ENCODE peak calls at places on chromosomes 3 and 15, in six cellular contexts. Q, M, A, H, U and X are unnamed samples.

GRCh38 chr3:101072299-101072698 is 79.1 kb upstream of the ABI3BP start:
- DNase-seq in H (no peak), U (no peak), Q (no peak), A (no peak), M (no peak), X (no peak)

GRCh38 chr3:173098959-173099358 is 42.1 kb downstream of the SPATA16 start:
- DNase-seq in U (no peak), Q (no peak), M (no peak), A (no peak), H (no peak), X (no peak)

GRCh38 chr3:107986505-107986904 is 104.3 kb downstream of the CD47 start:
- DNase-seq in Q (no peak), U (no peak), H (no peak), M (no peak), A (no peak), X (no peak)

GRCh38 chr3:193996641-193997089 is 139.3 kb upstream of the HES1 start:
- DNase-seq in M (no peak), H (no peak), A (no peak), U (no peak), Q (no peak), X (peak; percentile 47)

GRCh38 chr15:38377547-38378161 is 76.3 kb upstream of the FAM98B start:
- DNase-seq in Q (no peak), H (no peak), A (no peak), M (no peak), U (no peak), X (no peak)

GRCh38 chr3:55162031-55162784 is 234.3 kb upstream of the LRTM1 start:
- DNase-seq in U (no peak), M (no peak), Q (no peak), A (no peak), H (no peak), X (no peak)

GRCh38 chr3:197339841-197340520 is 41.6 kb upstream of the DLG1 start:
- DNase-seq in Q (no peak), H (no peak), A (no peak), U (no peak), M (no peak), X (peak; percentile 49)

GRCh38 chr15:93261845-93262244 is 172.8 kb upstream of the RGMA start:
- DNase-seq in H (no peak), Q (no peak), U (no peak), A (no peak), M (no peak), X (no peak)

GRCh38 chr3:16375891-16376290 is 110.9 kb downstream of the OXNAD1 start:
- DNase-seq in Q (no peak), U (no peak), H (no peak), M (no peak), A (no peak), X (no peak)

GRCh38 chr15:42182328-42182901 is 25.7 kb downstream of the VPS39 start:
- DNase-seq in A (no peak), H (no peak), M (no peak), U (no peak), Q (no peak), X (no peak)

GRCh38 chr15:48466825-48467224 is 135.6 kb downstream of the DUT start:
- DNase-seq in H (no peak), M (no peak), Q (no peak), A (no peak), U (no peak), X (no peak)

GRCh38 chr15:33022629-33023028 is 171.9 kb downstream of the FMN1 start:
- DNase-seq in A (no peak), Q (peak; percentile 25), H (no peak), M (peak; percentile 64), U (peak; percentile 7), X (peak; percentile 71)

GRCh38 chr3:130626021-130626420 is 109.0 kb downstream of the COL6A6 start:
- DNase-seq in Q (no peak), U (no peak), A (no peak), M (no peak), H (no peak), X (no peak)

GRCh38 chr3:15645740-15646490 is 44.4 kb downstream of the BTD start:
- DNase-seq in A (no peak), M (no peak), Q (no peak), U (no peak), H (no peak), X (peak; percentile 37)

GRCh38 chr3:149091983-149092382 is 5.7 kb upstream of the HLTF start:
- DNase-seq in A (no peak), H (no peak), Q (no peak), U (no peak), M (no peak), X (no peak)

GRCh38 chr3:165133188-165133899 is 55.0 kb upstream of the SI start:
- DNase-seq in M (no peak), Q (no peak), U (no peak), A (no peak), H (no peak), X (no peak)

GRCh38 chr3:42228796-42229195 is 37.2 kb downstream of the CCK start:
- DNase-seq in H (no peak), Q (peak; percentile 31), M (no peak), A (no peak), U (no peak), X (peak; percentile 10)

GRCh38 chr3:123419850-123420292 is 29.0 kb downstream of the ADCY5 start:
- DNase-seq in M (no peak), H (no peak), A (no peak), Q (no peak), U (no peak), X (no peak)

GRCh38 chr3:10883478-10884234 is 67.6 kb downstream of the SLC6A11 start:
- DNase-seq in M (no peak), A (no peak), Q (peak; percentile 42), H (no peak), U (no peak), X (peak; percentile 9)